ENCODE peak calls at places on chromosomes 11 and 22, in four cellular contexts. W is IMR-90, J is heart left ventricle, M is GM23248. B is an unnamed sample. For H3K4me1, the result is how much of the 10 kb centered on the place peaks cover.

GRCh38 chr11:61728940-61729219 is 23.6 kb upstream of the MYRF start:
- DNase-seq in M (peak), W (peak), J (no peak), B (peak)

GRCh38 chr11:79081441-79082124 is 359.2 kb downstream of the TENM4 start:
- DNase-seq in W (peak), J (no peak), M (peak), B (no peak)

GRCh38 chr11:61452825-61453224 is 22.9 kb downstream of the SDHAF2 start:
- DNase-seq in W (no peak), J (no peak), M (no peak), B (no peak)

GRCh38 chr11:17351510-17352176 is at the start of gene NCR3LG1:
- DNase-seq in W (peak), J (peak), M (peak), B (peak)

GRCh38 chr11:18229501-18229900 is 7.1 kb downstream of the SAA4 start:
- DNase-seq in J (no peak), M (no peak), W (no peak), B (no peak)

GRCh38 chr11:6812391-6813005 is 13.0 kb upstream of the OR6A2 start:
- DNase-seq in W (peak), M (peak), J (no peak), B (peak)

GRCh38 chr22:35727436-35727835 is 9.8 kb downstream of the APOL5 start:
- DNase-seq in M (no peak), J (no peak), W (peak), B (no peak)

GRCh38 chr11:116312560-116313340 is 460.0 kb downstream of the BUD13 start:
- DNase-seq in J (peak), M (peak), W (no peak), B (no peak)

GRCh38 chr22:28268845-28269244 is 349.8 kb upstream of the PITPNB start:
- DNase-seq in W (no peak), J (peak), M (no peak), B (no peak)

GRCh38 chr11:120068114-120068573 is 69.8 kb downstream of the TRIM29 start:
- DNase-seq in M (peak), J (no peak), W (peak), B (no peak)

GRCh38 chr22:34111210-34111824 is 191.0 kb upstream of the LARGE1 start:
- DNase-seq in W (no peak), J (peak), M (peak), B (peak)

GRCh38 chr11:46916251-46916650 is 2.1 kb downstream of the LRP4 start:
- DNase-seq in W (no peak), J (no peak), M (peak), B (no peak)

GRCh38 chr11:42524534-42525227 is 787.1 kb upstream of the API5 start:
- DNase-seq in W (no peak), M (peak), J (peak), B (peak)

GRCh38 chr11:121418625-121419114 is 33.4 kb upstream of the SORL1 start:
- DNase-seq in W (no peak), J (peak), M (no peak), B (no peak)

GRCh38 chr11:61577383-61578118 is 3.3 kb downstream of the SYT7 start:
- DNase-seq in J (peak), W (no peak), M (peak), B (no peak)

GRCh38 chr22:33893486-33893885 is 26.8 kb downstream of the LARGE1 start:
- DNase-seq in W (no peak), J (no peak), M (no peak), B (no peak)

GRCh38 chr11:10288881-10289764 is 4.9 kb downstream of the SBF2 start:
- DNase-seq in W (no peak), M (no peak), J (no peak), B (no peak)
- H3K4me1 ChIP-seq in W (under half), M (under half), J (under half), B (under half)

DNA sequence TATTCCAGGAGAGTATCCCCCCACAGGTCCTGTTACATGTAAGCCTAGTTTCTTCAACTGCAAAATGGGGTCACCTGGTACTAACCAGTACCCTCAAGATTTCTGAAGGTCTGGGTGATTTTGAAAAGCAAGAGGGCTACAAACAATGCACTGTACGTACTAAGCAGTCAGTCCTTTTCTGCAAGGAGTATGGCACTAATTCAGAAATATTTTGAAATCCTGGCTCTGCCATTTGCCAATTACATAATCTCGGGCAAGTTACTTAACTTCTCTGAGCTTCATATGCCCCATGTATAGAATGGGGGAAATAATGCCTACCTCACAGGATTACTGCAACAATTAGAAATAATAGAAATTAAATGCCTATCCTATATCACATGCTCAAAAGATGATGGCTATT is 60.6 kb upstream of the CCDC89 start:
- DNase-seq in M (no peak), J (no peak), W (no peak), B (no peak)
- H3K4me1 ChIP-seq in M (under half), J (under half), W (under half), B (under half)

GRCh38 chr11:102447193-102447592 is 5.4 kb downstream of the TMEM123 start:
- DNase-seq in M (no peak), J (no peak), W (no peak), B (no peak)
- H3K4me1 ChIP-seq in M (under half), J (under half), W (under half), B (under half)

DNA sequence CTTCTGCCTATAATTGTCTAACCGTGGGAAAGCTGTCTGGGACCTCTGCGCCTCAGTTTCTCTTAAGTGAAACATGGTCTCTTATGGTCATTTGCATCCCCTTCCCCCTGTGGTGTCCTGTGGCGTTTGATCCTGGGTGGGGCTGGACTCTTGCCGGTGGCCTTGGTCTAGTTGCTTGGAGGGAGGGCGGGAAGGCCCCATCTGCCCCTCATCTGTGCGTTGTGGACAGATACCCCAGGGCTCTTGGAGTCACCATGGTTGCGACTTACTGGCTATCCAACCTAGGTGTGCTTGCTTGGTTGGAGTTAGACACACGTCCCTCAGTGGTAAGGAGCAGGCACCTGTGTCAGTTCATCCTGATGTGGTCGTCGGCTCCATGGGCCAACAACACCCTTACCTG is 15.2 kb downstream of the SHANK3 start:
- DNase-seq in W (no peak), J (peak), M (no peak), B (no peak)
- H3K4me1 ChIP-seq in W (under half), J (under half), M (under half), B (under half)

GRCh38 chr11:123532131-123532530 is 102.1 kb downstream of the GRAMD1B start:
- DNase-seq in W (no peak), M (no peak), J (no peak), B (no peak)
- H3K4me1 ChIP-seq in W (under half), M (under half), J (under half), B (under half)

DNA sequence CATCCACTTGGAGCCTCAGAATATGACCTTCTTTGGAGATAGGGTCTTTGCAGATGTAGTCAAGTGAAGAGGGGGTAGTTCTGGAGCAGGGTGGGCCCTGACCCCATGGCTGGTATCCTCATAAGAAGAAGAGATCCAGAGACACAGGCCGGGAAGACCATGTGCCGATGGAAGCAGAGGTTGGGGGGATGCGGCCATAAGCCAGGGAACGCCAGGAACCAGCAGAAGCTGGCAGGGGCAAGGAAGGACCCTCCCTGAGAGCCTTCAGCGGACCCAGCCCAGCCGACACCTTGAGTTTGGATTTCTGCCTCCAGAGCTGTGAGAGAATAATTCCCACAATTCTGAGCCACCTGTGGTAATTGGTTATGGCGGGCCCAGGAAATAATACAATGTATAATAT is 26.1 kb upstream of the SMIM38 start:
- DNase-seq in J (no peak), M (no peak), W (no peak), B (no peak)
- H3K4me1 ChIP-seq in J (under half), M (under half), W (under half), B (under half)

GRCh38 chr11:64869571-64870175 is 8.7 kb downstream of the EHD1 start:
- DNase-seq in J (no peak), M (no peak), W (no peak), B (no peak)

GRCh38 chr11:64870176-64870892 is 8.1 kb downstream of the EHD1 start:
- DNase-seq in W (peak), M (peak), J (peak), B (peak)

GRCh38 chr11:64872790-64873488 is 5.5 kb downstream of the EHD1 start:
- DNase-seq in M (no peak), W (no peak), J (no peak), B (no peak)

GRCh38 chr11:64868904-64869570 is 9.4 kb downstream of the EHD1 start:
- DNase-seq in J (peak), M (peak), W (peak), B (peak)

GRCh38 chr11:64870893-64871849 is 7.2 kb downstream of the EHD1 start:
- DNase-seq in J (no peak), W (no peak), M (no peak), B (no peak)
- H3K4me1 ChIP-seq in J (half or more), W (under half), M (under half), B (half or more)

GRCh38 chr11:110200836-110201235 is 95.6 kb downstream of the RDX start:
- DNase-seq in J (no peak), M (no peak), W (no peak), B (no peak)

GRCh38 chr11:110200241-110200640 is 96.2 kb downstream of the RDX start:
- DNase-seq in J (no peak), M (peak), W (peak), B (no peak)

GRCh38 chr11:110196884-110197420 is 99.5 kb downstream of the RDX start:
- DNase-seq in M (no peak), J (no peak), W (no peak), B (no peak)

GRCh38 chr11:110198031-110198729 is 98.2 kb downstream of the RDX start:
- DNase-seq in W (peak), M (peak), J (no peak), B (no peak)

GRCh38 chr11:110199184-110199981 is 97.0 kb downstream of the RDX start:
- DNase-seq in M (peak), W (peak), J (no peak), B (peak)
- H3K4me1 ChIP-seq in M (under half), W (under half), J (under half), B (under half)